ENCODE peak calls at places on chromosomes 13 and 19, in four cellular contexts. One of them, this sample, is unnamed. For H3K4me1, the result is how much of the 10 kb centered on the place peaks cover.

GRCh38 chr13:24540236-24541126 is 27.9 kb upstream of the PARP4 start:
- DNase-seq in PC-3: no peak
- DNase-seq in BE2C: no peak
- DNase-seq in NT2/D1: no peak
- DNase-seq in this sample: no peak

GRCh38 chr13:112991611-112992010 is 22.6 kb downstream of the MCF2L start:
- DNase-seq in PC-3: no peak
- DNase-seq in BE2C: no peak
- DNase-seq in NT2/D1: no peak
- DNase-seq in this sample: no peak

GRCh38 chr13:47175172-47175806 is 278.4 kb upstream of the HTR2A start:
- DNase-seq in BE2C: no peak
- DNase-seq in NT2/D1: no peak
- DNase-seq in PC-3: peak
- DNase-seq in this sample: no peak

GRCh38 chr19:3284759-3285646 is 60.5 kb downstream of the CELF5 start:
- DNase-seq in PC-3: peak
- DNase-seq in BE2C: peak
- DNase-seq in NT2/D1: peak
- DNase-seq in this sample: peak

GRCh38 chr19:7368456-7368855 is 19.7 kb downstream of the ARHGEF18 start:
- DNase-seq in NT2/D1: no peak
- DNase-seq in BE2C: no peak
- DNase-seq in PC-3: no peak
- DNase-seq in this sample: no peak

GRCh38 chr19:53076984-53077383 is 26.2 kb downstream of the ZNF160 start:
- DNase-seq in BE2C: peak
- DNase-seq in NT2/D1: peak
- DNase-seq in PC-3: peak
- DNase-seq in this sample: no peak

GRCh38 chr19:44955500-44956439 is 590 bp downstream of the CLPTM1 start:
- DNase-seq in BE2C: no peak
- DNase-seq in PC-3: no peak
- DNase-seq in NT2/D1: no peak
- DNase-seq in this sample: no peak

GRCh38 chr19:976476-976875 is 7.7 kb upstream of the WDR18 start:
- DNase-seq in PC-3: no peak
- DNase-seq in NT2/D1: no peak
- DNase-seq in BE2C: peak
- DNase-seq in this sample: no peak

GRCh38 chr13:93224545-93224944 is 2.1 kb upstream of the GPC6 start:
- DNase-seq in BE2C: no peak
- DNase-seq in NT2/D1: peak
- DNase-seq in PC-3: peak
- DNase-seq in this sample: peak

GRCh38 chr13:61413572-61413971 is 2.1 kb downstream of the PCDH20 start:
- DNase-seq in NT2/D1: no peak
- DNase-seq in PC-3: no peak
- DNase-seq in BE2C: no peak
- DNase-seq in this sample: no peak

GRCh38 chr13:113483504-113484287 is 6.8 kb downstream of the DCUN1D2 start:
- DNase-seq in BE2C: no peak
- DNase-seq in PC-3: no peak
- DNase-seq in NT2/D1: no peak
- DNase-seq in this sample: no peak

GRCh38 chr19:40685563-40685962 is 4.9 kb downstream of the NUMBL start:
- DNase-seq in NT2/D1: no peak
- DNase-seq in BE2C: no peak
- DNase-seq in PC-3: no peak
- DNase-seq in this sample: no peak

GRCh38 chr19:5580116-5580515 is 12.4 kb upstream of the TINCR start:
- DNase-seq in PC-3: no peak
- DNase-seq in NT2/D1: no peak
- DNase-seq in BE2C: no peak
- DNase-seq in this sample: no peak

GRCh38 chr19:33740811-33741396 is 55.8 kb upstream of the KCTD15 start:
- DNase-seq in BE2C: no peak
- DNase-seq in NT2/D1: peak
- DNase-seq in PC-3: peak
- DNase-seq in this sample: peak

GRCh38 chr19:14479985-14480694 is 5.0 kb upstream of the PTGER1 start:
- DNase-seq in NT2/D1: peak
- DNase-seq in BE2C: peak
- DNase-seq in PC-3: peak
- DNase-seq in this sample: peak

GRCh38 chr13:26022538-26023292 is 29.1 kb downstream of the SHISA2 start:
- DNase-seq in PC-3: peak
- DNase-seq in NT2/D1: no peak
- DNase-seq in BE2C: peak
- DNase-seq in this sample: no peak

GRCh38 chr13:47680752-47681151 is 320.3 kb downstream of the SUCLA2 start:
- DNase-seq in BE2C: no peak
- DNase-seq in PC-3: peak
- DNase-seq in NT2/D1: no peak
- DNase-seq in this sample: no peak

GRCh38 chr19:18440421-18440877 is 2.5 kb upstream of the ISYNA1 start:
- DNase-seq in NT2/D1: no peak
- DNase-seq in PC-3: peak
- DNase-seq in BE2C: peak
- DNase-seq in this sample: peak

GRCh38 chr13:80379245-80379644 is 38.3 kb upstream of the SPRY2 start:
- DNase-seq in PC-3: peak
- DNase-seq in NT2/D1: no peak
- DNase-seq in BE2C: no peak
- DNase-seq in this sample: no peak

GRCh38 chr13:63026285-63026797 is 1610.7 kb upstream of the PCDH20 start:
- DNase-seq in BE2C: no peak
- DNase-seq in PC-3: no peak
- DNase-seq in NT2/D1: no peak
- DNase-seq in this sample: no peak

GRCh38 chr19:41616785-41617621 is 9.9 kb downstream of the CEACAM4 start:
- DNase-seq in PC-3: peak
- DNase-seq in BE2C: no peak
- DNase-seq in NT2/D1: peak
- DNase-seq in this sample: peak

GRCh38 chr19:8575467-8575997 is 1.7 kb downstream of the MYO1F start:
- DNase-seq in PC-3: peak
- DNase-seq in BE2C: no peak
- DNase-seq in NT2/D1: peak
- DNase-seq in this sample: no peak

GRCh38 chr13:109783447-109783814 is 3.0 kb downstream of the IRS2 start:
- DNase-seq in PC-3: peak
- DNase-seq in NT2/D1: no peak
- DNase-seq in BE2C: peak
- DNase-seq in this sample: no peak
- H3K4me3 ChIP-seq in PC-3: peak
- H3K4me3 ChIP-seq in NT2/D1: no peak
- H3K4me3 ChIP-seq in BE2C: peak
- H3K4me3 ChIP-seq in this sample: no peak

DNA sequence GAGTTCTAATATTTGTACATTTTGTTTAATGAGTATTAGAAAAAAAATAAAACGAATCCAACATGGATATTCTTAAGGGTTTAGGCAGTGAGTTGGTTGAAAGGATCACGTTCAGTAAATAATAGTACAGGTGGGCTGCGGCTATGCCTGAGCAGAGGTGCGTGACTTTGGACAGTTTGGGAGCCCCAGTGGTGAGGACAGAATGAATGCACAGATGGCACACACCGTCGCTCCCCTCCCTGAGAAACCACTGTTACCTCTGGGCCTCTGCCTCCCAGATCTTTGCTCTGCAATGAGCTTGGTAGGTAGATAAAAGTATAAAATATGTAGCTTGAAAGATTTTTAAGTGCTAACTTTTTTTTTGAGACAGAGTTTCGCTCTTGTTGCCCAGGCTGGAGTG is 153.3 kb downstream of the SIPA1L3 start:
- DNase-seq in PC-3: no peak
- DNase-seq in BE2C: no peak
- DNase-seq in NT2/D1: no peak
- DNase-seq in this sample: no peak
- H3K4me1 ChIP-seq in PC-3: under half
- H3K4me1 ChIP-seq in BE2C: under half
- H3K4me1 ChIP-seq in NT2/D1: under half
- H3K4me1 ChIP-seq in this sample: under half

GRCh38 chr13:73913043-73913740 is 221.0 kb downstream of the KLF12 start:
- DNase-seq in BE2C: no peak
- DNase-seq in PC-3: no peak
- DNase-seq in NT2/D1: no peak
- DNase-seq in this sample: no peak
- H3K4me3 ChIP-seq in BE2C: no peak
- H3K4me3 ChIP-seq in PC-3: no peak
- H3K4me3 ChIP-seq in NT2/D1: no peak
- H3K4me3 ChIP-seq in this sample: no peak

GRCh38 chr19:46722421-46723022 is 5.6 kb upstream of the PRKD2 start:
- DNase-seq in NT2/D1: no peak
- DNase-seq in BE2C: no peak
- DNase-seq in PC-3: no peak
- DNase-seq in this sample: no peak
- H3K4me1 ChIP-seq in NT2/D1: under half
- H3K4me1 ChIP-seq in BE2C: under half
- H3K4me1 ChIP-seq in PC-3: under half
- H3K4me1 ChIP-seq in this sample: under half

DNA sequence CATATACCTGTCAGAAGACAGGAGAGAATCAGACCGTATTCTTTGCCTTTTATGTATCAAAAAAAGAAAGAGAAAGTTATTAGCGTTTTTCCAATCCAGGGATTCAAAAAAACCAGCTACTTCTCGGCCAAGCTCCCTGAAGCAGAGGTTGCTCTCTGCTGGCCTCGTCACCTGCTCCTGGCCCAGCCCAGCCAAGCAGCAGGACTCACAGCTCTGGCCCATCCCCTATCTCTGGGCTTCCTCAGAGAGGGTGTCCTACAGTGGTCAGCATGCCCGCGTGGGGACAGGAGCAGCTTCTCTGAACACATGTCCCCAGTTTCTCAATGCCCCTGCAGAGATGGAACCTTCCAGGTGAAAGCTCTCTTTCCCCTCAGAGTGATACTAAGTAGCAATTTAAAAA is 209.0 kb downstream of the URI1 start:
- DNase-seq in NT2/D1: no peak
- DNase-seq in BE2C: no peak
- DNase-seq in PC-3: no peak
- DNase-seq in this sample: no peak
- H3K4me3 ChIP-seq in NT2/D1: no peak
- H3K4me3 ChIP-seq in BE2C: no peak
- H3K4me3 ChIP-seq in PC-3: no peak
- H3K4me3 ChIP-seq in this sample: no peak

GRCh38 chr19:13011653-13012389 is 16.5 kb downstream of the NFIX start:
- DNase-seq in NT2/D1: no peak
- DNase-seq in BE2C: no peak
- DNase-seq in PC-3: no peak
- DNase-seq in this sample: no peak
- H3K4me1 ChIP-seq in NT2/D1: under half
- H3K4me1 ChIP-seq in BE2C: under half
- H3K4me1 ChIP-seq in PC-3: under half
- H3K4me1 ChIP-seq in this sample: under half